ENCODE peak calls at places on chromosome 5, in four cellular contexts. K, I, B and N are unnamed samples.

GRCh38 chr5:180299526-180299925 is 7.6 kb upstream of the MAPK9 start:
- DNase-seq in K (no peak), I (no peak), B (no peak), N (no peak)

GRCh38 chr5:159332800-159333563 is 2.7 kb upstream of the IL12B start:
- DNase-seq in K (no peak), I (no peak), B (no peak), N (no peak)

GRCh38 chr5:144156767-144157171 is 13.7 kb downstream of the YIPF5 start:
- DNase-seq in K (no peak), I (no peak), B (no peak), N (no peak)

GRCh38 chr5:76874088-76874581 is 24.3 kb downstream of the S100Z start:
- DNase-seq in K (no peak), I (no peak), B (no peak), N (peak; percentile 13)

GRCh38 chr5:176787676-176788075 is 22.7 kb upstream of the UNC5A start:
- DNase-seq in K (peak; percentile 1), I (peak; percentile 15), B (no peak), N (no peak)

GRCh38 chr5:42277293-42277692 is 145.9 kb upstream of the GHR start:
- DNase-seq in K (no peak), I (no peak), B (no peak), N (no peak)

GRCh38 chr5:23332650-23333251 is 174.7 kb upstream of the PRDM9 start:
- DNase-seq in K (peak; percentile 48), I (no peak), B (peak; percentile 1), N (no peak)

GRCh38 chr5:31131381-31131811 is 62.1 kb upstream of the CDH6 start:
- DNase-seq in K (no peak), I (no peak), B (no peak), N (peak; percentile 62)

GRCh38 chr5:175873090-175873454 is 1.7 kb downstream of the CPLX2 start:
- DNase-seq in K (peak; percentile 80), I (no peak), B (peak; percentile 89), N (no peak)

GRCh38 chr5:116938488-116938887 is 363.9 kb upstream of the SEMA6A start:
- DNase-seq in K (peak; percentile 71), I (no peak), B (no peak), N (no peak)

GRCh38 chr5:141686648-141687416 is 4.8 kb upstream of the ARAP3 start:
- DNase-seq in K (peak; percentile 13), I (no peak), B (no peak), N (no peak)

GRCh38 chr5:133925269-133925668 is 43.2 kb downstream of the C5orf15 start:
- DNase-seq in K (no peak), I (no peak), B (no peak), N (no peak)
- H3K4me2 ChIP-seq in K (no peak overlapping the region), I (no peak overlapping the region), B (no peak overlapping the region), N (peak overlapping the region; percentile 37)

GRCh38 chr5:97570242-97570641 is 387.2 kb upstream of the RIOK2 start:
- DNase-seq in K (no peak), I (no peak), B (no peak), N (no peak)

GRCh38 chr5:97575322-97575721 is 392.3 kb upstream of the RIOK2 start:
- DNase-seq in K (no peak), I (no peak), B (no peak), N (no peak)
- H3K4me2 ChIP-seq in K (no peak overlapping the region), I (no peak overlapping the region), B (no peak overlapping the region), N (no peak overlapping the region)

GRCh38 chr5:14669975-14670374 is 5.5 kb downstream of the OTULIN start:
- DNase-seq in K (no peak), I (no peak), B (no peak), N (peak; percentile 84)
- H3K4me2 ChIP-seq in K (no peak overlapping the region), I (no peak overlapping the region), B (no peak overlapping the region), N (peak overlapping the region; percentile 12)

GRCh38 chr5:98844865-98845264 is 71.4 kb downstream of the RGMB start:
- DNase-seq in K (no peak), I (no peak), B (no peak), N (no peak)
- H3K4me2 ChIP-seq in K (no peak overlapping the region), I (no peak overlapping the region), B (no peak overlapping the region), N (no peak overlapping the region)

DNA sequence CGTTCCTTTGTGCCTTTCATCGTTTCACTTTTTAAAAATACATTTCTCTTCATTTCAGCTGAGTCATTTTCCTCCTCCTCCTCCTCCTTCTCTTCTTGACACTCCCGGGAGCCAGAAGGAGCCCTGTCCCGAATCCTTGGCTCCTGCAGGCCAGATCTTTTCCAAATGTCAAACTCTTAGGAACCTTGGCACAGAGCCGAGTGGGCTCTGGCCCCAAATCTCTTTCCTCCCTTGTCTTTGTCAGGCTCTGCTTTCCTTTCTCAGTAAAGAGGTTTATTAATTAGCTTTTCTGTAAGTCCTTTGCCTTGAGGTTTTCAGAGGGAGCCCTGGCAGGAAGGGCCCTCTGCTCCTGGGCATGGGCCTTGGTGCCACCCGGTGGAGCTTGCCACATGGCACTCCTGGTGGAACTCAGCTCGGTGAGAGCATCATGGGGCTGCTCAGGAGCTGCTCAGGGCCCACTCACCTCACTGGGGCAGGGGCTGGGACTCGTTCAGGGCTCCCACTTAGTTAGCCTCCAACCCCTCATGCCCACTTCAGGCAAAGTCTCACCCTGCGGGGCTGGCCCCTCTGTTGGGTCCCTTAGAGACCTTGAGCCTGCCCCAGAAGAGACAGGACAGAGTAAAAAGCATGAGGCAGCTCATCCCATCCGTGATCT is 17.2 kb downstream of the STC2 start:
- DNase-seq in K (no peak), I (no peak), B (no peak), N (no peak)
- H3K4me2 ChIP-seq in K (no peak overlapping the region), I (no peak overlapping the region), B (peak overlapping the region; percentile 37), N (peak overlapping the region; percentile 25)

DNA sequence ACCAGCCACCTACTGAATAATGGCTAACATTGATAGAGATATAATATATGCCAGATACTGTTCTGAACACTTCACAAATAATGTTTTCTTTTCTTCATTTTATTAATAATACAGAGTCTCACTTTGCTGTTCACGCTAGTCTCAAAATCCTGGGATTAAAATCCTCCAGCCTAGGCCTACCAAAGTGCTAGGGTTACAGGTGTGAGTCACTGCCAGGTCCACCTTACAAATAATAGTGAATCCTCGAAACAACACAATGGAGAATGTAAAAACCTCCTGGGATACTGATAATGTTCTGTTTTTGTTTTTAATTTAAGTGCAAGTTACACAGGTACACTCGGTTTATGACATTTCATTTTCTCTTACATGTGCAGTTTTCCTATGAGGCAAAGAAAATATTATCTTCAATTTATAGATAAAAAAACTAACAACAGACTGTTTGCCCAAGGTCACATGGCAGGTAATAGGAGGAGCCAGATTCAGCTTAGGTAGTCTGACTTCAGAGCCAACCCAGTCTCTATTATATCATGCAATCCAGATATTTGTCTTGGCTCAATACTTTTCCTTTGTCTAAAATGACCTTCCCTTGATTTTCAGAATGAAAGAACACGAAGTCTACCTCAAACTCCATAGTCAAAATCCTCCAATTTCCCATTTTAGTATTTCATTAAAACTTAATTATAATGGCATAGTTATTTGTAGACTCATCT is 7.8 kb downstream of the ZFR start:
- DNase-seq in K (no peak), I (no peak), B (no peak), N (no peak)
- H3K4me2 ChIP-seq in K (no peak overlapping the region), I (no peak overlapping the region), B (no peak overlapping the region), N (no peak overlapping the region)

DNA sequence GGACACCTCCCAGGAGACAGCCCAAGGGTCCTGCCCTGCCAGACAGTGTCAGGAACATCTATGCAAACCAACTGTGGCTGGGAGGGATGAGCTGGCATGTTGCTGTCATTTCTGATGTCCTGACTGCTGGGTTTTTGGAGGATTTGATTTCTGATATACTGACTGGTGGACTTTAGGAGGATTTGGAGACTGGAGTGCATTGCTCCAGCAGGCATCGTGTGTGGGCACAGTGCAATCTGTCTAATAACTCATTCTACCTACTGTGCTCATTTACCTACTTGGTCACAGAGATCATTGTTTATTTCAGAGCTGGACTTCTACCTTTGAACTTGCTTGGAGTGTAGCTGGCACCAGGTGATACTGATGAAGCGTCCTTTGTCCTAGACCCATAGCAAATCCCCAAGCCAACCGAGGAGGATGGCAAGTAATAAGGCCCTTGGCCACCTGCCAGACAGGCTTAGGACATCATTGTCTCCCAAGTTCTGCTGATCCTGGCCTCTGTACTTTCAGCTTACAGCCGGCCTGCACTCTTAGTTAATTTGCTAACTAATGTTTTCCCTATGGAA is 124.3 kb upstream of the ICE1 start:
- DNase-seq in K (no peak), I (no peak), B (no peak), N (no peak)
- H3K4me2 ChIP-seq in K (no peak overlapping the region), I (no peak overlapping the region), B (no peak overlapping the region), N (no peak overlapping the region)